ENCODE peak calls at places on chromosomes 3 and 15, in nine cellular contexts. One of them, this sample, is unnamed. For H3K27me3, the result is how much of the 10 kb centered on the place peaks cover.

GRCh38 chr3:36302110-36302509 is 78.2 kb upstream of the STAC start:
- DNase-seq in HL-60: no peak
- DNase-seq in BJ: no peak
- DNase-seq in AG04450: no peak
- DNase-seq in GM23338: no peak
- DNase-seq in breast epithelium: no peak
- DNase-seq in fibroblast of lung: no peak
- DNase-seq in psoas muscle: no peak
- DNase-seq in pancreas: no peak
- DNase-seq in this sample: no peak

GRCh38 chr3:135989247-135989646 is 23.7 kb downstream of the PPP2R3A start:
- DNase-seq in breast epithelium: no peak
- DNase-seq in BJ: no peak
- DNase-seq in psoas muscle: no peak
- DNase-seq in GM23338: no peak
- DNase-seq in HL-60: no peak
- DNase-seq in pancreas: no peak
- DNase-seq in fibroblast of lung: no peak
- DNase-seq in AG04450: no peak
- DNase-seq in this sample: no peak

GRCh38 chr3:27677554-27677953 is 44.6 kb downstream of the EOMES start:
- DNase-seq in AG04450: peak
- DNase-seq in BJ: peak
- DNase-seq in GM23338: no peak
- DNase-seq in psoas muscle: no peak
- DNase-seq in breast epithelium: peak
- DNase-seq in HL-60: no peak
- DNase-seq in fibroblast of lung: peak
- DNase-seq in pancreas: no peak
- DNase-seq in this sample: no peak

GRCh38 chr3:13391308-13391707 is 28.8 kb downstream of the NUP210 start:
- DNase-seq in pancreas: no peak
- DNase-seq in breast epithelium: no peak
- DNase-seq in AG04450: no peak
- DNase-seq in GM23338: peak
- DNase-seq in psoas muscle: no peak
- DNase-seq in BJ: no peak
- DNase-seq in fibroblast of lung: no peak
- DNase-seq in HL-60: no peak
- DNase-seq in this sample: no peak

GRCh38 chr3:44375450-44375849 is 36.9 kb downstream of the TCAIM start:
- DNase-seq in AG04450: no peak
- DNase-seq in psoas muscle: no peak
- DNase-seq in breast epithelium: no peak
- DNase-seq in pancreas: no peak
- DNase-seq in HL-60: no peak
- DNase-seq in fibroblast of lung: no peak
- DNase-seq in BJ: no peak
- DNase-seq in GM23338: no peak
- DNase-seq in this sample: no peak

GRCh38 chr15:69760890-69761568 is 308.4 kb downstream of the RPLP1 start:
- DNase-seq in breast epithelium: peak
- DNase-seq in pancreas: no peak
- DNase-seq in AG04450: peak
- DNase-seq in psoas muscle: peak
- DNase-seq in HL-60: peak
- DNase-seq in BJ: peak
- DNase-seq in GM23338: no peak
- DNase-seq in fibroblast of lung: peak
- DNase-seq in this sample: no peak

GRCh38 chr15:69713726-69714559 is 261.3 kb downstream of the RPLP1 start:
- DNase-seq in GM23338: no peak
- DNase-seq in breast epithelium: no peak
- DNase-seq in pancreas: no peak
- DNase-seq in fibroblast of lung: no peak
- DNase-seq in BJ: no peak
- DNase-seq in AG04450: no peak
- DNase-seq in HL-60: no peak
- DNase-seq in psoas muscle: no peak
- DNase-seq in this sample: no peak

GRCh38 chr3:172981407-172981983 is 159.5 kb downstream of the SPATA16 start:
- DNase-seq in pancreas: no peak
- DNase-seq in BJ: no peak
- DNase-seq in HL-60: no peak
- DNase-seq in psoas muscle: no peak
- DNase-seq in breast epithelium: no peak
- DNase-seq in fibroblast of lung: no peak
- DNase-seq in AG04450: no peak
- DNase-seq in GM23338: no peak
- DNase-seq in this sample: no peak

GRCh38 chr3:154060606-154061380 is 60.4 kb upstream of the ARHGEF26 start:
- DNase-seq in GM23338: peak
- DNase-seq in HL-60: no peak
- DNase-seq in pancreas: no peak
- DNase-seq in fibroblast of lung: peak
- DNase-seq in breast epithelium: no peak
- DNase-seq in psoas muscle: no peak
- DNase-seq in BJ: peak
- DNase-seq in AG04450: no peak
- DNase-seq in this sample: no peak

GRCh38 chr15:70964058-70964457 is 71.4 kb downstream of the LRRC49 start:
- DNase-seq in psoas muscle: no peak
- DNase-seq in BJ: no peak
- DNase-seq in HL-60: no peak
- DNase-seq in pancreas: no peak
- DNase-seq in breast epithelium: no peak
- DNase-seq in GM23338: no peak
- DNase-seq in fibroblast of lung: peak
- DNase-seq in AG04450: no peak
- DNase-seq in this sample: no peak

GRCh38 chr3:171162986-171163723 is 136.6 kb upstream of the SLC2A2 start:
- DNase-seq in AG04450: no peak
- DNase-seq in BJ: no peak
- DNase-seq in GM23338: peak
- DNase-seq in fibroblast of lung: no peak
- DNase-seq in psoas muscle: no peak
- DNase-seq in pancreas: no peak
- DNase-seq in breast epithelium: no peak
- DNase-seq in HL-60: peak
- DNase-seq in this sample: no peak

GRCh38 chr3:32996046-32996754 is 44.8 kb downstream of the CCR4 start:
- DNase-seq in pancreas: no peak
- DNase-seq in HL-60: no peak
- DNase-seq in fibroblast of lung: no peak
- DNase-seq in BJ: no peak
- DNase-seq in AG04450: no peak
- DNase-seq in psoas muscle: no peak
- DNase-seq in breast epithelium: no peak
- DNase-seq in GM23338: no peak
- DNase-seq in this sample: no peak

GRCh38 chr15:54990793-54991192 is 205.9 kb downstream of the RSL24D1 start:
- DNase-seq in BJ: no peak
- DNase-seq in pancreas: no peak
- DNase-seq in GM23338: no peak
- DNase-seq in AG04450: no peak
- DNase-seq in psoas muscle: no peak
- DNase-seq in breast epithelium: no peak
- DNase-seq in HL-60: no peak
- DNase-seq in fibroblast of lung: no peak
- DNase-seq in this sample: no peak

GRCh38 chr3:111691293-111691909 is 96.3 kb upstream of the ZBED2 start:
- DNase-seq in breast epithelium: no peak
- DNase-seq in BJ: no peak
- DNase-seq in GM23338: peak
- DNase-seq in psoas muscle: no peak
- DNase-seq in fibroblast of lung: peak
- DNase-seq in HL-60: no peak
- DNase-seq in pancreas: no peak
- DNase-seq in AG04450: no peak
- DNase-seq in this sample: no peak
- TF ChIP-seq CTCF in breast epithelium: no peak
- TF ChIP-seq CTCF in BJ: peak
- TF ChIP-seq CTCF in GM23338: peak
- TF ChIP-seq CTCF in psoas muscle: peak
- TF ChIP-seq CTCF in fibroblast of lung: peak
- TF ChIP-seq CTCF in HL-60: peak
- TF ChIP-seq CTCF in pancreas: no peak
- TF ChIP-seq CTCF in AG04450: peak
- TF ChIP-seq CTCF in this sample: peak

DNA sequence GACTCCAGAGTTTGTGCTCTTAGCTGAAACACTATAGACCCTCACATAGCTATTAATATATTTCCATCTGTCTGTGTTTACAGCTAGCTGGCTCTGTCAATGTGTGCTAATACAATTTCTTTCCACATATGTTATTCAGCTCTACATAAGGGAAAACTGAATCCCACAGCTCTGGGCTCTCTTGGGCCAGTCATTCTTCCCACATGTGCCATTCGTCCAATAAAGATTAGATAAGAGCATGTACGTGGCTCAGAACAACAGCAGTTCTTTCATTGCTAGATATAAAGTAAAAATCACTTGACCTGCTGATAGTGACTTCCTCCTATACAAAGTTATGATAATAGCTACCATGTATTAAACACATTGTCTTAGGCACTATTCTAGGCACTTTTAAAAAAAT is 2.8 kb upstream of the ILDR1 start:
- DNase-seq in GM23338: no peak
- DNase-seq in BJ: no peak
- DNase-seq in AG04450: no peak
- DNase-seq in psoas muscle: no peak
- DNase-seq in pancreas: no peak
- DNase-seq in breast epithelium: no peak
- DNase-seq in fibroblast of lung: no peak
- DNase-seq in HL-60: no peak
- DNase-seq in this sample: no peak
- H3K4me3 ChIP-seq in GM23338: no peak
- H3K4me3 ChIP-seq in BJ: no peak
- H3K4me3 ChIP-seq in AG04450: no peak
- H3K4me3 ChIP-seq in psoas muscle: no peak
- H3K4me3 ChIP-seq in pancreas: no peak
- H3K4me3 ChIP-seq in breast epithelium: no peak
- H3K4me3 ChIP-seq in fibroblast of lung: no peak
- H3K4me3 ChIP-seq in HL-60: no peak
- H3K4me3 ChIP-seq in this sample: no peak

GRCh38 chr3:138963161-138963560 is 16.1 kb downstream of the FOXL2NB start:
- DNase-seq in pancreas: no peak
- DNase-seq in breast epithelium: no peak
- DNase-seq in psoas muscle: no peak
- DNase-seq in AG04450: no peak
- DNase-seq in BJ: no peak
- DNase-seq in GM23338: peak
- DNase-seq in fibroblast of lung: no peak
- DNase-seq in HL-60: no peak
- DNase-seq in this sample: no peak

GRCh38 chr3:138964923-138965322 is 17.9 kb downstream of the FOXL2NB start:
- DNase-seq in HL-60: no peak
- DNase-seq in psoas muscle: no peak
- DNase-seq in AG04450: no peak
- DNase-seq in fibroblast of lung: no peak
- DNase-seq in GM23338: no peak
- DNase-seq in pancreas: no peak
- DNase-seq in breast epithelium: no peak
- DNase-seq in BJ: no peak
- DNase-seq in this sample: no peak

GRCh38 chr3:138964264-138964663 is 17.2 kb downstream of the FOXL2NB start:
- DNase-seq in fibroblast of lung: no peak
- DNase-seq in pancreas: no peak
- DNase-seq in BJ: no peak
- DNase-seq in AG04450: no peak
- DNase-seq in breast epithelium: no peak
- DNase-seq in psoas muscle: no peak
- DNase-seq in HL-60: no peak
- DNase-seq in GM23338: no peak
- DNase-seq in this sample: no peak

DNA sequence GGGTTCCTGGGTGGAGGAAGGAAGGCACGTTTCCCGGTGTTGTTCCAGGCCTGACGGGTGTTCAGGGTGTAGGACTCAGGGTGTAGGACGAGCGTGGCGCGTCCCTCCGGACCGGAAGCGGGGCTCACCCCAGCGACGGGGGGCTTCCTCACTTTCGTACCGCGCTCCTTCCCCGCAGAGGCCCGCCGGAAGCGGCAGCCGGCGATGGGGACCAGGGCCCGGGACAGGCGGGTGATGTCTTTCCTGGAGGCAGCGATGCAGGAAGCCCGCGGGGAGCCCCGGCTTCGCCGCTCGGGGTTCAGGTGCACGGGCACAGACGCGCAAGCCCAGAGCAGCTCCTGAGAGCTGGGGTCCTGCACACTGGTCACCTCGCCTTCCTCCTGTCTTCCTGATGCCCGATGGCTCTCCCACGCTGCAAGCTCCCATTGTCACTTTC is 13.4 kb downstream of the FOXL2NB start:
- DNase-seq in BJ: no peak
- DNase-seq in fibroblast of lung: no peak
- DNase-seq in HL-60: no peak
- DNase-seq in breast epithelium: no peak
- DNase-seq in pancreas: no peak
- DNase-seq in psoas muscle: no peak
- DNase-seq in AG04450: no peak
- DNase-seq in GM23338: no peak
- DNase-seq in this sample: no peak
- H3K27me3 ChIP-seq in BJ: under half
- H3K27me3 ChIP-seq in fibroblast of lung: under half
- H3K27me3 ChIP-seq in HL-60: under half
- H3K27me3 ChIP-seq in breast epithelium: half or more
- H3K27me3 ChIP-seq in pancreas: under half
- H3K27me3 ChIP-seq in psoas muscle: under half
- H3K27me3 ChIP-seq in AG04450: under half
- H3K27me3 ChIP-seq in GM23338: under half
- H3K27me3 ChIP-seq in this sample: under half

GRCh38 chr3:50445919-50446318 is 57.5 kb downstream of the CACNA2D2 start:
- DNase-seq in HL-60: no peak
- DNase-seq in AG04450: no peak
- DNase-seq in pancreas: peak
- DNase-seq in GM23338: no peak
- DNase-seq in psoas muscle: no peak
- DNase-seq in breast epithelium: no peak
- DNase-seq in fibroblast of lung: no peak
- DNase-seq in BJ: no peak
- DNase-seq in this sample: no peak
- TF ChIP-seq CTCF in HL-60: no peak
- TF ChIP-seq CTCF in AG04450: no peak
- TF ChIP-seq CTCF in pancreas: no peak
- TF ChIP-seq CTCF in GM23338: no peak
- TF ChIP-seq CTCF in psoas muscle: no peak
- TF ChIP-seq CTCF in breast epithelium: no peak
- TF ChIP-seq CTCF in fibroblast of lung: no peak
- TF ChIP-seq CTCF in BJ: no peak
- TF ChIP-seq CTCF in this sample: no peak

This sample was measured in dorsolateral prefrontal cortex.